ENCODE peak calls at places on chromosomes 7 and 10, in eight cellular contexts. A is T-helper 1 cell; S is stimulated activated CD4-positive, alpha-beta T cell treated with anti-CD3 and anti-CD28 coated beads, Interleukin-1b, Interleukin-23, amount 100 ng/mL, for 24 hours; R is AG20443; G is nephron progenitor cell; J is NCI-H1105; X is posterior cingulate gyrus; C is Ammon's horn. D is an unnamed sample.

GRCh38 chr7:158246960-158247673 is 340.5 kb downstream of the PTPRN2 start:
- DNase-seq in G (no peak), C (no peak), J (no peak), R (no peak), A (no peak), X (no peak), S (no peak), D (no peak)

GRCh38 chr7:101232141-101232821 is 5.3 kb downstream of the CLDN15 start:
- DNase-seq in J (peak; percentile 83), S (no peak), C (no peak), R (no peak), G (peak; percentile 70), X (peak; percentile 32), A (no peak), D (no peak)

GRCh38 chr10:44930904-44931620 is 19.9 kb downstream of the TMEM72 start:
- DNase-seq in S (no peak), C (no peak), J (no peak), G (no peak), A (no peak), R (no peak), X (no peak), D (no peak)

GRCh38 chr7:129535896-129536295 is 33.6 kb downstream of the SMKR1 start:
- DNase-seq in C (no peak), G (no peak), X (no peak), J (no peak), A (no peak), S (no peak), R (no peak), D (no peak)

GRCh38 chr7:122748195-122748594 is 45.5 kb upstream of the RNF148 start:
- DNase-seq in S (no peak), C (peak; percentile 36), J (no peak), R (no peak), X (no peak), A (no peak), G (no peak), D (no peak)

GRCh38 chr7:45682836-45683555 is 108.8 kb downstream of the ADCY1 start:
- DNase-seq in A (no peak), C (peak; percentile 60), J (no peak), S (no peak), G (no peak), X (no peak), R (peak; percentile 60), D (no peak)

GRCh38 chr7:98740643-98741042 is 123.6 kb downstream of the NPTX2 start:
- DNase-seq in S (no peak), R (no peak), C (no peak), G (no peak), X (no peak), A (no peak), J (no peak), D (no peak)

GRCh38 chr10:50310560-50311174 is 59.4 kb upstream of the ASAH2 start:
- DNase-seq in G (peak; percentile 30), J (no peak), R (no peak), S (no peak), C (no peak), X (no peak), A (no peak), D (no peak)

GRCh38 chr10:130190065-130190736 is 54.0 kb downstream of the GLRX3 start:
- DNase-seq in S (peak; percentile 65), C (peak; percentile 86), X (peak; percentile 84), G (peak; percentile 97), A (peak; percentile 74), J (peak; percentile 51), R (peak; percentile 98), D (peak; percentile 84)

GRCh38 chr10:3774814-3775670 is 10.0 kb downstream of the KLF6 start:
- DNase-seq in S (no peak), A (no peak), C (peak; percentile 61), J (no peak), G (no peak), R (peak; percentile 66), X (no peak), D (peak; percentile 74)

GRCh38 chr10:113753020-113753692 is 1.7 kb downstream of the PLEKHS1 start:
- DNase-seq in C (no peak), J (peak; percentile 54), G (peak; percentile 6), A (no peak), X (no peak), R (no peak), S (no peak), D (no peak)

GRCh38 chr7:50661345-50662058 is 96.3 kb upstream of the DDC start:
- DNase-seq in S (no peak), J (no peak), X (no peak), C (no peak), G (no peak), R (no peak), A (no peak), D (no peak)

GRCh38 chr10:133267829-133268228 is 8.8 kb downstream of the ADAM8 start:
- DNase-seq in S (no peak), X (no peak), A (no peak), C (no peak), J (no peak), R (no peak), G (no peak), D (no peak)

GRCh38 chr7:35707422-35707821 is 12.5 kb upstream of the HERPUD2 start:
- DNase-seq in A (no peak), C (no peak), R (no peak), S (no peak), X (no peak), G (no peak), J (no peak), D (no peak)

GRCh38 chr7:93890041-93890463 is 501 bp downstream of the TFPI2 start:
- DNase-seq in C (no peak), S (no peak), G (peak; percentile 46), A (no peak), R (peak; percentile 67), X (peak; percentile 8), J (peak; percentile 33), D (peak; percentile 69)

GRCh38 chr10:117653170-117653515 is 110.6 kb downstream of the EMX2 start:
- DNase-seq in C (no peak), X (no peak), J (no peak), R (peak; percentile 95), S (no peak), A (no peak), G (no peak), D (peak; percentile 78)

GRCh38 chr7:142774826-142775225 is 4.1 kb downstream of the PRSS2 start:
- DNase-seq in R (no peak), J (no peak), A (no peak), G (no peak), S (no peak), X (no peak), C (no peak), D (peak; percentile 49)

GRCh38 chr10:88901206-88901605 is 21.2 kb downstream of the STAMBPL1 start:
- DNase-seq in S (no peak), X (no peak), C (no peak), J (no peak), G (no peak), R (no peak), A (no peak), D (no peak)

GRCh38 chr10:62380002-62380401 is 5.8 kb downstream of the ZNF365 start:
- DNase-seq in A (no peak), R (no peak), J (no peak), C (no peak), G (no peak), S (no peak), X (no peak), D (peak; percentile 45)

GRCh38 chr7:139680676-139681462 is 96.9 kb downstream of the HIPK2 start:
- DNase-seq in S (peak; percentile 42), C (no peak), G (no peak), X (peak; percentile 72), A (no peak), R (peak; percentile 94), J (no peak), D (peak; percentile 90)

GRCh38 chr7:130430841-130431713 is 9.7 kb downstream of the CEP41 start:
- DNase-seq in J (no peak), S (no peak), G (peak; percentile 18), R (peak; percentile 61), X (no peak), C (no peak), A (no peak), D (no peak)